ENCODE peak calls at places on chromosomes 5 and 9, in four cellular contexts. I is lower lobe of right lung, O is mucosa of descending colon, H is psoas muscle. A is an unnamed sample. For H3K4me1, the result is how much of the 10 kb centered on the place peaks cover.

GRCh38 chr5:159962214-159962613 is 45.9 kb downstream of the ADRA1B start:
- DNase-seq in O (no peak), I (no peak), H (no peak), A (no peak)

GRCh38 chr9:27529316-27530278 is at the start of gene MOB3B:
- DNase-seq in H (peak), I (peak), O (peak), A (peak)

GRCh38 chr5:131288328-131288727 is 24.5 kb downstream of the CDC42SE2 start:
- DNase-seq in I (no peak), O (no peak), H (no peak), A (no peak)

GRCh38 chr5:172534229-172535169 is 80.2 kb upstream of the SH3PXD2B start:
- DNase-seq in I (no peak), O (peak), H (no peak), A (no peak)

GRCh38 chr5:11334404-11334803 is 569.8 kb downstream of the CTNND2 start:
- DNase-seq in H (no peak), I (no peak), O (no peak), A (no peak)

GRCh38 chr5:174301848-174302625 is 256.5 kb downstream of the NSG2 start:
- DNase-seq in H (no peak), O (no peak), I (no peak), A (no peak)

GRCh38 chr9:115643948-115644727 is 509.5 kb upstream of the PAPPA start:
- DNase-seq in I (no peak), O (no peak), H (no peak), A (no peak)

GRCh38 chr5:86108825-86109224 is 508.9 kb upstream of the COX7C start:
- DNase-seq in I (no peak), H (no peak), O (no peak), A (no peak)

GRCh38 chr9:128078504-128079434 is 10.7 kb downstream of the SLC25A25 start:
- DNase-seq in H (no peak), I (no peak), O (peak), A (peak)

GRCh38 chr5:36878421-36879088 is 2.0 kb downstream of the NIPBL start:
- DNase-seq in O (peak), H (no peak), I (no peak), A (no peak)

GRCh38 chr5:104088876-104089778 is 526.5 kb upstream of the NUDT12 start:
- DNase-seq in H (no peak), I (no peak), O (no peak), A (no peak)

GRCh38 chr9:32741706-32742105 is 41.6 kb upstream of the TMEM215 start:
- DNase-seq in I (no peak), O (no peak), H (no peak), A (peak)

GRCh38 chr5:97854871-97855762 is 672.1 kb upstream of the RIOK2 start:
- DNase-seq in I (no peak), O (no peak), H (no peak), A (no peak)

GRCh38 chr5:21654-22233 is 70.2 kb upstream of the PLEKHG4B start:
- DNase-seq in O (no peak), I (no peak), H (no peak), A (no peak)

GRCh38 chr5:103273952-103274351 is 15.4 kb downstream of the MACIR start:
- DNase-seq in I (no peak), H (no peak), O (no peak), A (no peak)

GRCh38 chr5:110478899-110479298 is 247.6 kb downstream of the TMEM232 start:
- DNase-seq in O (no peak), H (no peak), I (no peak), A (peak)

GRCh38 chr5:17990168-17990567 is 355.9 kb downstream of the TAF11L14 start:
- DNase-seq in H (no peak), O (no peak), I (no peak), A (no peak)

GRCh38 chr5:169161022-169161680 is 139.8 kb downstream of the SLIT3 start:
- DNase-seq in I (no peak), O (peak), H (no peak), A (no peak)

GRCh38 chr5:171023508-171023907 is 161.7 kb downstream of the RANBP17 start:
- DNase-seq in I (no peak), O (no peak), H (no peak), A (no peak)

GRCh38 chr9:114588150-114588663 is 638 bp downstream of the ATP6V1G1 start:
- DNase-seq in I (no peak), H (peak), O (peak), A (no peak)

GRCh38 chr5:124252094-124252750 is 494.2 kb downstream of the ZNF608 start:
- DNase-seq in I (no peak), O (no peak), H (no peak), A (no peak)

GRCh38 chr5:122924203-122924602 is 78.8 kb downstream of the SNX24 start:
- DNase-seq in I (no peak), O (no peak), H (no peak), A (no peak)

GRCh38 chr5:125486634-125487033 is 740.2 kb upstream of the ZNF608 start:
- DNase-seq in O (no peak), I (no peak), H (no peak), A (peak)

GRCh38 chr5:86646671-86647070 is 28.9 kb downstream of the COX7C start:
- DNase-seq in I (no peak), O (no peak), H (no peak), A (no peak)

GRCh38 chr9:7169717-7170348 is 412.1 kb downstream of the KDM4C start:
- DNase-seq in O (no peak), I (no peak), H (no peak), A (no peak)

GRCh38 chr5:143355710-143356109 is 47.8 kb downstream of the NR3C1 start:
- DNase-seq in H (peak), O (peak), I (no peak), A (peak)

GRCh38 chr5:94469889-94470288 is 148.5 kb downstream of the KIAA0825 start:
- DNase-seq in I (no peak), H (no peak), O (no peak), A (no peak)

GRCh38 chr9:106921341-106921899 is 58.5 kb downstream of the ZNF462 start:
- DNase-seq in O (peak), H (no peak), I (no peak), A (peak)

GRCh38 chr5:122183098-122183794 is 53.9 kb downstream of the ZNF474 start:
- DNase-seq in H (peak), O (peak), I (peak), A (peak)

GRCh38 chr5:8958602-8959001 is 587.3 kb downstream of the SEMA5A start:
- DNase-seq in H (no peak), I (no peak), O (no peak), A (no peak)

GRCh38 chr5:168874713-168875380 is 295.7 kb upstream of the PANK3 start:
- DNase-seq in I (no peak), H (no peak), O (no peak), A (no peak)

GRCh38 chr5:137374110-137374853 is 124.8 kb downstream of the SPOCK1 start:
- DNase-seq in I (no peak), H (no peak), O (no peak), A (no peak)

GRCh38 chr5:131855452-131855851 is 58.6 kb upstream of the FNIP1 start:
- DNase-seq in H (no peak), O (no peak), I (no peak), A (no peak)

GRCh38 chr9:75239176-75239575 is 150.9 kb downstream of the OSTF1 start:
- DNase-seq in I (peak), H (no peak), O (no peak), A (peak)

GRCh38 chr5:179406031-179406681 is 60.9 kb upstream of the ADAMTS2 start:
- DNase-seq in H (no peak), O (no peak), I (no peak), A (no peak)

GRCh38 chr9:131724678-131725077 is 15.2 kb downstream of the RAPGEF1 start:
- DNase-seq in O (no peak), H (no peak), I (no peak), A (no peak)

GRCh38 chr9:131723632-131724031 is 16.2 kb downstream of the RAPGEF1 start:
- DNase-seq in O (no peak), H (no peak), I (no peak), A (no peak)

GRCh38 chr9:131721096-131721495 is 18.8 kb downstream of the RAPGEF1 start:
- DNase-seq in I (no peak), O (no peak), H (no peak), A (no peak)

GRCh38 chr9:131720330-131720729 is 19.5 kb downstream of the RAPGEF1 start:
- DNase-seq in H (no peak), O (peak), I (no peak), A (no peak)

GRCh38 chr9:131722260-131722659 is 17.6 kb downstream of the RAPGEF1 start:
- DNase-seq in O (no peak), I (no peak), H (no peak), A (no peak)
- H3K4me1 ChIP-seq in O (under half), I (half or more), H (half or more), A (under half)

DNA sequence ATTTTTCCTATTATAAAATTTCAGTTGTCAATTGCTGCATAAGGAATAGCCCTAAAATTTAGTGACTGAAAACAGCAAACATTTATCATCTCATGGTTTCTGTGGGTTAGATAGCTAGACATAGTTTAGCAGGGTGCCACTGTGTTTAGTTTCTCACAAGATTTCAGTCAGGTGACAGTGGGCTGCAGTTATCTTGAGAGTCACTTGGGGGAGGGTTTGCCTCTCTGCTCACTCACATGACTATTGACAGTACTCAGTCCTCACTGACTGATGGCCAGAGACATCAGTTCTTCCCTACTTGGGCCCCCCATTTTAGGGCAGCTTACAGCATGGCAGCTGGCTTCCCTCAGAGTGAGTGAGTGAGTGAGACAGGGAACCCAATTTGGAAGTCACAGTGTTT is 42.0 kb downstream of the PBX3 start:
- DNase-seq in O (no peak), I (no peak), H (no peak), A (no peak)
- H3K4me1 ChIP-seq in O (under half), I (under half), H (under half), A (under half)

GRCh38 chr9:92618633-92619225 is 51.2 kb downstream of the IPPK start:
- DNase-seq in H (no peak), O (no peak), I (no peak), A (no peak)
- H3K4me1 ChIP-seq in H (under half), O (under half), I (under half), A (under half)

DNA sequence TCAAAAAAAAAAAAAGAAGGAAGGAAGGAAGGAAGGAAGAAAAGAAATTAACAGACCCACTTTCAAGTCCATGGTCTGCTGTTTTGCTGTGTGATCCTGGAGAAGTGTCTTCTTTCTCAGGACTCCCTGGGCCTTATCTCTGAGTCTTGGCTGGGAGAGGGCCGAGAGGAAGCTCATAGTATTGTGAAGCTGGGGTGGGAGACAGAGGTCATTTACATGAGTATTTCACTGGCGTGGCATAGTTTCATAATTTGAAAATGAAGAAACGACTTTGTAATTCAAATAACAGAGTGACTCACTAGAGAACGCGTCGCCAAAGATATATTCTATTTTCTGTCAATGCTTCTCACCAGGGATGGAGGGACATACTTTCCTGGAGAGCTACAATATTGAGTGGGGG is 2.4 kb upstream of the C9orf50 start:
- DNase-seq in O (no peak), I (no peak), H (no peak), A (no peak)
- H3K4me1 ChIP-seq in O (under half), I (under half), H (under half), A (under half)

GRCh38 chr5:141515946-141516647 is 27.2 kb downstream of the PCDHGC5 start:
- DNase-seq in O (no peak), I (no peak), H (no peak), A (no peak)
- H3K4me1 ChIP-seq in O (under half), I (half or more), H (half or more), A (under half)